ENCODE peak calls at places on chromosomes 16 and 17, in ten cellular contexts. One of them, this sample, is unnamed.

GRCh38 chr17:31079731-31080130 is 15.0 kb upstream of the NF1 start:
- DNase-seq in IMR-90: no peak
- DNase-seq in gastrocnemius medialis: no peak
- DNase-seq in breast epithelium: no peak
- DNase-seq in esophagus squamous epithelium: no peak
- DNase-seq in sigmoid colon: no peak
- DNase-seq in ovary: no peak
- DNase-seq in spleen: no peak
- DNase-seq in endothelial cell of umbilical vein: no peak
- DNase-seq in body of pancreas: no peak
- DNase-seq in this sample: no peak

GRCh38 chr17:30594223-30594952 is 117.2 kb downstream of the GOSR1 start:
- DNase-seq in IMR-90: no peak
- DNase-seq in gastrocnemius medialis: no peak
- DNase-seq in breast epithelium: no peak
- DNase-seq in esophagus squamous epithelium: no peak
- DNase-seq in sigmoid colon: no peak
- DNase-seq in ovary: no peak
- DNase-seq in spleen: no peak
- DNase-seq in endothelial cell of umbilical vein: no peak
- DNase-seq in body of pancreas: no peak
- DNase-seq in this sample: no peak

GRCh38 chr17:67044016-67044772 is at the start of gene CACNG1:
- DNase-seq in IMR-90: no peak
- DNase-seq in gastrocnemius medialis: peak; percentile 91
- DNase-seq in breast epithelium: no peak
- DNase-seq in esophagus squamous epithelium: no peak
- DNase-seq in sigmoid colon: no peak
- DNase-seq in ovary: no peak
- DNase-seq in spleen: no peak
- DNase-seq in endothelial cell of umbilical vein: no peak
- DNase-seq in body of pancreas: no peak
- DNase-seq in this sample: no peak

GRCh38 chr16:87324411-87325275 is 7.5 kb upstream of the C16orf95 start:
- DNase-seq in IMR-90: peak; percentile 10
- DNase-seq in gastrocnemius medialis: no peak
- DNase-seq in breast epithelium: no peak
- DNase-seq in esophagus squamous epithelium: no peak
- DNase-seq in sigmoid colon: no peak
- DNase-seq in ovary: peak; percentile 59
- DNase-seq in spleen: peak; percentile 84
- DNase-seq in endothelial cell of umbilical vein: peak; percentile 28
- DNase-seq in body of pancreas: peak; percentile 51
- DNase-seq in this sample: no peak

GRCh38 chr16:21618261-21618660 is 18.9 kb downstream of the METTL9 start:
- DNase-seq in IMR-90: no peak
- DNase-seq in gastrocnemius medialis: no peak
- DNase-seq in breast epithelium: no peak
- DNase-seq in esophagus squamous epithelium: no peak
- DNase-seq in sigmoid colon: no peak
- DNase-seq in ovary: no peak
- DNase-seq in spleen: no peak
- DNase-seq in endothelial cell of umbilical vein: no peak
- DNase-seq in body of pancreas: no peak
- DNase-seq in this sample: no peak

GRCh38 chr17:71921726-71922320 is 199.0 kb upstream of the SOX9 start:
- DNase-seq in IMR-90: no peak
- DNase-seq in gastrocnemius medialis: no peak
- DNase-seq in breast epithelium: no peak
- DNase-seq in esophagus squamous epithelium: no peak
- DNase-seq in sigmoid colon: no peak
- DNase-seq in ovary: no peak
- DNase-seq in spleen: no peak
- DNase-seq in endothelial cell of umbilical vein: no peak
- DNase-seq in body of pancreas: no peak
- DNase-seq in this sample: no peak

GRCh38 chr17:6753565-6753964 is 2.3 kb upstream of the XAF1 start:
- DNase-seq in IMR-90: no peak
- DNase-seq in gastrocnemius medialis: no peak
- DNase-seq in breast epithelium: no peak
- DNase-seq in esophagus squamous epithelium: no peak
- DNase-seq in sigmoid colon: no peak
- DNase-seq in ovary: no peak
- DNase-seq in spleen: no peak
- DNase-seq in endothelial cell of umbilical vein: peak; percentile 74
- DNase-seq in body of pancreas: no peak
- DNase-seq in this sample: no peak

GRCh38 chr16:57791903-57792461 is 10.3 kb downstream of the KIFC3 start:
- DNase-seq in IMR-90: no peak
- DNase-seq in gastrocnemius medialis: no peak
- DNase-seq in breast epithelium: no peak
- DNase-seq in esophagus squamous epithelium: no peak
- DNase-seq in sigmoid colon: no peak
- DNase-seq in ovary: no peak
- DNase-seq in spleen: no peak
- DNase-seq in endothelial cell of umbilical vein: no peak
- DNase-seq in body of pancreas: no peak
- DNase-seq in this sample: peak; percentile 20

DNA sequence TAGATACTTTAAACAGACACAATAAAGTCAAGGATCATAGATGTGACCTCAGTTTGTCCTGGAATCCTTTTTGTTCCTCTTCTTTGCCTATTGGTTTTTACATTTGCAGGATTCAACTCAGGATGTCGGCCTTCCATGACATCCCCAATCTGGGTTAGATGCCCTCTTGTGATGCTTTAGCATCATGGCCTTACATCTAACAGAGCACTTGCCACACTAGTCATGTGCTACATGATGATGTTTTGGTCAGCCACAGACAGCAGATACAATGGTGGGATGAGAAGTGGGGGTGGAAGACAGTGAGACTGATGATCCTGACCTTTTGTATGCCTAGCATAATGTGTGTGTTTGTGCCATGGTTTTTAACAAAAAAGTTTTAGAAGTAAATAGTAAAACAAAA is 1.8 kb upstream of the SYNRG start:
- DNase-seq in IMR-90: peak; percentile 6
- DNase-seq in gastrocnemius medialis: no peak
- DNase-seq in breast epithelium: no peak
- DNase-seq in esophagus squamous epithelium: no peak
- DNase-seq in sigmoid colon: no peak
- DNase-seq in ovary: no peak
- DNase-seq in spleen: no peak
- DNase-seq in endothelial cell of umbilical vein: no peak
- DNase-seq in body of pancreas: no peak
- DNase-seq in this sample: no peak
- TF ChIP-seq CTCF in IMR-90: no peak
- TF ChIP-seq CTCF in gastrocnemius medialis: no peak
- TF ChIP-seq CTCF in breast epithelium: no peak
- TF ChIP-seq CTCF in esophagus squamous epithelium: no peak
- TF ChIP-seq CTCF in sigmoid colon: no peak
- TF ChIP-seq CTCF in ovary: no peak
- TF ChIP-seq CTCF in spleen: no peak
- TF ChIP-seq CTCF in endothelial cell of umbilical vein: no peak
- TF ChIP-seq CTCF in body of pancreas: no peak
- TF ChIP-seq CTCF in this sample: no peak

DNA sequence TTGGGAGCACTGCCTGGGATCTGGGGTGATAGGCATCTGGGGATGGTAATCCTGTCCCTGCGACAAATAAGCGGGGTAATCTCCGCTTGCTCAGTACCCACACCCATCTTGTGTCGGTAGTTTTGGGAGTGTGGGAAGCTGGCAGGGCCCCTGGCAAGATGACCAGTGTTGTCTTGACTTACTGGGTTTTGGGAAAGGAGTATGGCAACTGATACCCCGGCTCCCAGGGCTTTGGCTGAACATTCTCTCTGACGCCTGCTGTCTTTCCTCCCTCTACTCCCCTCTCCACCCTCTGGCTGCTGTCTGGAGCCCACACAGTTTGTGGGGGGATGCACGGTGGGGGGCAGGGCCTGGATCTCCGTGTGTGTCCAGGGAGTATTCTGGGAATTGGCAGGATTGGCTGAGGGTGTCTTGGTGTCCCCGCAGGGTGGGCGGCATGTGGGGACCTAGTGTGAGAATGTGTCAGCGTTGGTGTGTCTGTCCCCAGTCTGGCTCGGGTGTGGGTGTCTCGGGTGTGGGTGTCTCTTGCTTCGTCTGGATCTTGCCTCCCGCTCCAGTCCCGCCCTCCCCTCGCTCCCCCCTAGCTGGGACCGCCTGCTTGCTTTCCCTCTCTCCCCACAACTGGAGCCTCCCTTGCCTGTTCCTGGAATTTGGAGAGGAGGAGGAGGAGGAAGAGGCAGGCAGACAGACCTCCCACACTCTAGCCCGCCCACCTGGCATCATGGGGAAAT is 12.0 kb downstream of the RARA start:
- DNase-seq in IMR-90: no peak
- DNase-seq in gastrocnemius medialis: peak; percentile 59
- DNase-seq in breast epithelium: peak; percentile 44
- DNase-seq in esophagus squamous epithelium: no peak
- DNase-seq in sigmoid colon: peak; percentile 92
- DNase-seq in ovary: peak; percentile 85
- DNase-seq in spleen: peak; percentile 85
- DNase-seq in endothelial cell of umbilical vein: no peak
- DNase-seq in body of pancreas: peak; percentile 22
- DNase-seq in this sample: peak; percentile 81
- TF ChIP-seq POLR2A in IMR-90: no peak
- TF ChIP-seq POLR2A in gastrocnemius medialis: peak; percentile 78
- TF ChIP-seq POLR2A in breast epithelium: no peak
- TF ChIP-seq POLR2A in esophagus squamous epithelium: no peak
- TF ChIP-seq POLR2A in sigmoid colon: no peak
- TF ChIP-seq POLR2A in ovary: peak; percentile 45
- TF ChIP-seq POLR2A in spleen: no peak
- TF ChIP-seq POLR2A in endothelial cell of umbilical vein: no peak
- TF ChIP-seq POLR2A in body of pancreas: no peak
- TF ChIP-seq POLR2A in this sample: no peak

DNA sequence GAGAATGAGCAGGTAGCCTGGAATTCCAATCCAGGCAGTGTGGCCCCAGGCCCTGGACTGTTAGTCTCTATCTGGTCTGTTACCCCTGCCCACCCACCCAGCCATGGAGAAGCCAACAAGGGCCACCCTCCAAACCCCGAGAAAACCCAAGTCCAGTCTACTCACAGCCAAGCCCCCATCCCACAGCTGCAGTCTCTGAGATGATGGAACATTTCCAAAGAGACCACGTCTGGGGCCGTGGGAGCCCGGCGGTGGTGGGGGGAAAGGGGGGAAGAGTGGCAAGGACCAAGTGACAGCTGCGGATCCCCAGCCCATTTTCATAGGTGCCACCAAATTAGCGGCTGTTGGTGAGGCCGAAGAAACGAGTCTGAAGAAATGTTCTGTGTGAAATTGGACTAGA is 53.6 kb downstream of the RBFOX3 start:
- DNase-seq in IMR-90: no peak
- DNase-seq in gastrocnemius medialis: no peak
- DNase-seq in breast epithelium: no peak
- DNase-seq in esophagus squamous epithelium: no peak
- DNase-seq in sigmoid colon: peak; percentile 28
- DNase-seq in ovary: no peak
- DNase-seq in spleen: no peak
- DNase-seq in endothelial cell of umbilical vein: no peak
- DNase-seq in body of pancreas: no peak
- DNase-seq in this sample: no peak
- H3K27me3 ChIP-seq in IMR-90: no peaks in the 10 kb centered on the region
- H3K27me3 ChIP-seq in gastrocnemius medialis: peaks cover 33% of the 10 kb centered on the region
- H3K27me3 ChIP-seq in breast epithelium: no peaks in the 10 kb centered on the region
- H3K27me3 ChIP-seq in esophagus squamous epithelium: no peaks in the 10 kb centered on the region
- H3K27me3 ChIP-seq in sigmoid colon: peaks cover 3% of the 10 kb centered on the region
- H3K27me3 ChIP-seq in ovary: no peaks in the 10 kb centered on the region
- H3K27me3 ChIP-seq in spleen: peaks cover 73% of the 10 kb centered on the region
- H3K27me3 ChIP-seq in endothelial cell of umbilical vein: no peaks in the 10 kb centered on the region
- H3K27me3 ChIP-seq in body of pancreas: no peaks in the 10 kb centered on the region
- H3K27me3 ChIP-seq in this sample: peaks cover 51% of the 10 kb centered on the region

GRCh38 chr17:78780335-78780734 is 1.7 kb downstream of the CYTH1 start:
- DNase-seq in IMR-90: no peak
- DNase-seq in gastrocnemius medialis: no peak
- DNase-seq in breast epithelium: no peak
- DNase-seq in esophagus squamous epithelium: no peak
- DNase-seq in sigmoid colon: peak; percentile 54
- DNase-seq in ovary: no peak
- DNase-seq in spleen: peak; percentile 74
- DNase-seq in endothelial cell of umbilical vein: no peak
- DNase-seq in body of pancreas: no peak
- DNase-seq in this sample: no peak
- TF ChIP-seq CTCF in IMR-90: no peak
- TF ChIP-seq CTCF in gastrocnemius medialis: no peak
- TF ChIP-seq CTCF in breast epithelium: no peak
- TF ChIP-seq CTCF in esophagus squamous epithelium: no peak
- TF ChIP-seq CTCF in sigmoid colon: no peak
- TF ChIP-seq CTCF in ovary: no peak
- TF ChIP-seq CTCF in spleen: no peak
- TF ChIP-seq CTCF in endothelial cell of umbilical vein: no peak
- TF ChIP-seq CTCF in body of pancreas: no peak
- TF ChIP-seq CTCF in this sample: no peak

DNA sequence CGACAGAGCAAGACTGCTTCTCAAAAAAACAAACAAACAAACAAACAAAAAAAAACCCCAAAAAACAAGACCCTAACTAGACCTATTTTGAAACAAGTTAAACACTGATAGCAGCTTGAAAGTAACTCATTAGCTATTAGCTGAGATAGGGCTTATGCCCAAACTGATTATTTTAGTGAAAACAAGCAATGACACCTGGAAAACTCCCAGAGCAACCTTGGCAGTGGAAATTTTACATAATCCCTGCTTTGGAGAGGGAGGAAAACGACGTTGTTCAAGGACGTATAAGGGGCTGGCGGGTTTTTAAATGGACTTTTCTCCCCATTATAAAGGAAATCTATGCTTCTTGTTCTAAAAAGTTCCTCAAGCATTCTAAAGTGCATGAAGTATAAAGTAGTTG is 45.4 kb upstream of the AQP8 start:
- DNase-seq in IMR-90: no peak
- DNase-seq in gastrocnemius medialis: no peak
- DNase-seq in breast epithelium: no peak
- DNase-seq in esophagus squamous epithelium: no peak
- DNase-seq in sigmoid colon: no peak
- DNase-seq in ovary: no peak
- DNase-seq in spleen: no peak
- DNase-seq in endothelial cell of umbilical vein: no peak
- DNase-seq in body of pancreas: peak; percentile 79
- DNase-seq in this sample: no peak
- TF ChIP-seq POLR2A in IMR-90: no peak
- TF ChIP-seq POLR2A in gastrocnemius medialis: no peak
- TF ChIP-seq POLR2A in breast epithelium: no peak
- TF ChIP-seq POLR2A in esophagus squamous epithelium: no peak
- TF ChIP-seq POLR2A in sigmoid colon: no peak
- TF ChIP-seq POLR2A in ovary: no peak
- TF ChIP-seq POLR2A in spleen: no peak
- TF ChIP-seq POLR2A in endothelial cell of umbilical vein: no peak
- TF ChIP-seq POLR2A in body of pancreas: no peak
- TF ChIP-seq POLR2A in this sample: no peak

GRCh38 chr17:79613195-79613517 is 2.3 kb upstream of the RBFOX3 start:
- DNase-seq in IMR-90: no peak
- DNase-seq in gastrocnemius medialis: no peak
- DNase-seq in breast epithelium: no peak
- DNase-seq in esophagus squamous epithelium: no peak
- DNase-seq in sigmoid colon: no peak
- DNase-seq in ovary: no peak
- DNase-seq in spleen: no peak
- DNase-seq in endothelial cell of umbilical vein: no peak
- DNase-seq in body of pancreas: no peak
- DNase-seq in this sample: no peak
- H3K27me3 ChIP-seq in IMR-90: peaks cover 55% of the 10 kb centered on the region
- H3K27me3 ChIP-seq in gastrocnemius medialis: peaks cover 74% of the 10 kb centered on the region
- H3K27me3 ChIP-seq in breast epithelium: peaks cover 6% of the 10 kb centered on the region
- H3K27me3 ChIP-seq in esophagus squamous epithelium: peaks cover under 1% of the 10 kb centered on the region
- H3K27me3 ChIP-seq in sigmoid colon: peaks cover 31% of the 10 kb centered on the region
- H3K27me3 ChIP-seq in ovary: no peaks in the 10 kb centered on the region
- H3K27me3 ChIP-seq in spleen: peaks cover 99% of the 10 kb centered on the region
- H3K27me3 ChIP-seq in endothelial cell of umbilical vein: peaks cover 22% of the 10 kb centered on the region
- H3K27me3 ChIP-seq in body of pancreas: peaks cover 32% of the 10 kb centered on the region
- H3K27me3 ChIP-seq in this sample: peaks cover 61% of the 10 kb centered on the region